ENCODE peak calls at places on chromosome 19, in nine cellular contexts. One of them, this sample, is unnamed.

GRCh38 chr19:37905936-37906867 is at the start of gene WDR87:
- DNase-seq in BJ: no peak
- DNase-seq in WERI-Rb-1: peak; percentile 82
- DNase-seq in AG08395: no peak
- DNase-seq in activated CD4-positive, alpha-beta T cell treated with anti-CD3 and anti-CD28 coated beads, Interleukin-2, amount 50 U/mL, for 24 hours: peak; percentile 13
- DNase-seq in progenitor cell of endocrine pancreas: peak; percentile 71
- DNase-seq in HCT116: no peak
- DNase-seq in NT2/D1: peak; percentile 61
- DNase-seq in T-cell: peak; percentile 47
- DNase-seq in this sample: no peak

GRCh38 chr19:6292006-6292405 is 12.2 kb upstream of the MLLT1 start:
- DNase-seq in BJ: no peak
- DNase-seq in WERI-Rb-1: no peak
- DNase-seq in AG08395: no peak
- DNase-seq in activated CD4-positive, alpha-beta T cell treated with anti-CD3 and anti-CD28 coated beads, Interleukin-2, amount 50 U/mL, for 24 hours: no peak
- DNase-seq in progenitor cell of endocrine pancreas: no peak
- DNase-seq in HCT116: peak; percentile 32
- DNase-seq in NT2/D1: no peak
- DNase-seq in T-cell: no peak
- DNase-seq in this sample: no peak

GRCh38 chr19:35353635-35354034 is 4.6 kb upstream of the FFAR3 start:
- DNase-seq in BJ: no peak
- DNase-seq in WERI-Rb-1: no peak
- DNase-seq in AG08395: no peak
- DNase-seq in activated CD4-positive, alpha-beta T cell treated with anti-CD3 and anti-CD28 coated beads, Interleukin-2, amount 50 U/mL, for 24 hours: no peak
- DNase-seq in progenitor cell of endocrine pancreas: no peak
- DNase-seq in HCT116: no peak
- DNase-seq in NT2/D1: no peak
- DNase-seq in T-cell: no peak
- DNase-seq in this sample: no peak

GRCh38 chr19:23957660-23958281 is 43.1 kb downstream of the ZNF726 start:
- DNase-seq in BJ: peak; percentile 86
- DNase-seq in WERI-Rb-1: no peak
- DNase-seq in AG08395: peak; percentile 5
- DNase-seq in activated CD4-positive, alpha-beta T cell treated with anti-CD3 and anti-CD28 coated beads, Interleukin-2, amount 50 U/mL, for 24 hours: no peak
- DNase-seq in progenitor cell of endocrine pancreas: no peak
- DNase-seq in HCT116: peak; percentile 7
- DNase-seq in NT2/D1: no peak
- DNase-seq in T-cell: no peak
- DNase-seq in this sample: no peak

GRCh38 chr19:1428738-1429391 is 9.3 kb upstream of the RPS15 start:
- DNase-seq in BJ: no peak
- DNase-seq in WERI-Rb-1: no peak
- DNase-seq in AG08395: no peak
- DNase-seq in activated CD4-positive, alpha-beta T cell treated with anti-CD3 and anti-CD28 coated beads, Interleukin-2, amount 50 U/mL, for 24 hours: no peak
- DNase-seq in progenitor cell of endocrine pancreas: no peak
- DNase-seq in HCT116: no peak
- DNase-seq in NT2/D1: no peak
- DNase-seq in T-cell: no peak
- DNase-seq in this sample: no peak

GRCh38 chr19:33556261-33556660 is 34.7 kb upstream of the PEPD start:
- DNase-seq in BJ: no peak
- DNase-seq in WERI-Rb-1: no peak
- DNase-seq in AG08395: no peak
- DNase-seq in activated CD4-positive, alpha-beta T cell treated with anti-CD3 and anti-CD28 coated beads, Interleukin-2, amount 50 U/mL, for 24 hours: no peak
- DNase-seq in progenitor cell of endocrine pancreas: no peak
- DNase-seq in HCT116: no peak
- DNase-seq in NT2/D1: no peak
- DNase-seq in T-cell: no peak
- DNase-seq in this sample: no peak

GRCh38 chr19:33233056-33233873 is 7.6 kb upstream of the SLC7A10 start:
- DNase-seq in BJ: no peak
- DNase-seq in WERI-Rb-1: no peak
- DNase-seq in AG08395: no peak
- DNase-seq in activated CD4-positive, alpha-beta T cell treated with anti-CD3 and anti-CD28 coated beads, Interleukin-2, amount 50 U/mL, for 24 hours: no peak
- DNase-seq in progenitor cell of endocrine pancreas: no peak
- DNase-seq in HCT116: no peak
- DNase-seq in NT2/D1: no peak
- DNase-seq in T-cell: no peak
- DNase-seq in this sample: no peak

GRCh38 chr19:16791942-16792341 is 37.3 kb upstream of the SIN3B start:
- DNase-seq in BJ: no peak
- DNase-seq in WERI-Rb-1: peak; percentile 33
- DNase-seq in AG08395: no peak
- DNase-seq in activated CD4-positive, alpha-beta T cell treated with anti-CD3 and anti-CD28 coated beads, Interleukin-2, amount 50 U/mL, for 24 hours: no peak
- DNase-seq in progenitor cell of endocrine pancreas: no peak
- DNase-seq in HCT116: no peak
- DNase-seq in NT2/D1: no peak
- DNase-seq in T-cell: no peak
- DNase-seq in this sample: no peak

GRCh38 chr19:53915000-53915399 is 5.9 kb downstream of the CACNG7 start:
- DNase-seq in BJ: no peak
- DNase-seq in WERI-Rb-1: no peak
- DNase-seq in AG08395: no peak
- DNase-seq in activated CD4-positive, alpha-beta T cell treated with anti-CD3 and anti-CD28 coated beads, Interleukin-2, amount 50 U/mL, for 24 hours: no peak
- DNase-seq in progenitor cell of endocrine pancreas: no peak
- DNase-seq in HCT116: no peak
- DNase-seq in NT2/D1: no peak
- DNase-seq in T-cell: no peak
- DNase-seq in this sample: no peak

GRCh38 chr19:18322318-18322758 is 538 bp downstream of the LSM4 start:
- DNase-seq in BJ: no peak
- DNase-seq in WERI-Rb-1: peak; percentile 77
- DNase-seq in AG08395: peak; percentile 75
- DNase-seq in activated CD4-positive, alpha-beta T cell treated with anti-CD3 and anti-CD28 coated beads, Interleukin-2, amount 50 U/mL, for 24 hours: no peak
- DNase-seq in progenitor cell of endocrine pancreas: no peak
- DNase-seq in HCT116: no peak
- DNase-seq in NT2/D1: no peak
- DNase-seq in T-cell: peak; percentile 16
- DNase-seq in this sample: no peak